ENCODE peak calls at places on chromosome 11, in nine cellular contexts. I is heart left ventricle, R is pancreas, N is SK-N-SH, X is GM13977, W is mesothelial cell of epicardium, K is keratinocyte, U is NB4, Y is bronchial epithelial cell. T is an unnamed sample.

GRCh38 chr11:28621648-28622215 is 513.5 kb downstream of the METTL15 start:
- DNase-seq in I (peak), R (no peak), N (no peak), X (no peak), W (no peak), K (no peak), U (no peak), Y (no peak), T (no peak)

GRCh38 chr11:13463779-13464290 is 813 bp upstream of the BTBD10 start:
- DNase-seq in I (no peak), R (no peak), N (no peak), X (no peak), W (no peak), K (no peak), U (peak), Y (peak), T (no peak)

GRCh38 chr11:108069947-108070346 is 51.4 kb upstream of the ACAT1 start:
- DNase-seq in I (no peak), R (no peak), N (no peak), X (peak), W (no peak), K (no peak), U (no peak), Y (no peak), T (no peak)

GRCh38 chr11:46188017-46188416 is 66.8 kb upstream of the PHF21A start:
- DNase-seq in I (no peak), R (no peak), N (no peak), X (no peak), W (no peak), K (no peak), U (no peak), Y (no peak), T (no peak)

GRCh38 chr11:12123177-12123576 is 12.8 kb downstream of the MICAL2 start:
- DNase-seq in I (no peak), R (no peak), N (no peak), X (no peak), W (no peak), K (no peak), U (no peak), Y (peak), T (no peak)

GRCh38 chr11:2791521-2792375 is 92.0 kb upstream of the KCNQ1OT1 start:
- DNase-seq in I (peak), R (peak), N (no peak), X (no peak), W (peak), K (no peak), U (no peak), Y (no peak), T (peak)

GRCh38 chr11:10878408-10879214 is 20.8 kb upstream of the ZBED5 start:
- DNase-seq in I (no peak), R (no peak), N (peak), X (no peak), W (no peak), K (no peak), U (peak), Y (peak), T (no peak)

GRCh38 chr11:60265373-60266214 is 14.9 kb upstream of the MS4A4A start:
- DNase-seq in I (no peak), R (no peak), N (peak), X (peak), W (no peak), K (no peak), U (peak), Y (peak), T (no peak)

GRCh38 chr11:5809905-5810792 is 1.4 kb downstream of the OR52N2 start:
- DNase-seq in I (no peak), R (no peak), N (no peak), X (no peak), W (no peak), K (no peak), U (no peak), Y (no peak), T (no peak)

GRCh38 chr11:1501421-1502167 is 15.0 kb upstream of the MOB2 start:
- DNase-seq in I (peak), R (no peak), N (no peak), X (no peak), W (no peak), K (no peak), U (no peak), Y (no peak), T (no peak)

GRCh38 chr11:69892237-69892985 is 73.2 kb upstream of the FGF3 start:
- DNase-seq in I (no peak), R (peak), N (peak), X (no peak), W (no peak), K (no peak), U (peak), Y (no peak), T (no peak)

GRCh38 chr11:6200975-6201374 is 2.0 kb downstream of the OR52W1 start:
- DNase-seq in I (no peak), R (no peak), N (no peak), X (no peak), W (no peak), K (no peak), U (peak), Y (no peak), T (no peak)

DNA sequence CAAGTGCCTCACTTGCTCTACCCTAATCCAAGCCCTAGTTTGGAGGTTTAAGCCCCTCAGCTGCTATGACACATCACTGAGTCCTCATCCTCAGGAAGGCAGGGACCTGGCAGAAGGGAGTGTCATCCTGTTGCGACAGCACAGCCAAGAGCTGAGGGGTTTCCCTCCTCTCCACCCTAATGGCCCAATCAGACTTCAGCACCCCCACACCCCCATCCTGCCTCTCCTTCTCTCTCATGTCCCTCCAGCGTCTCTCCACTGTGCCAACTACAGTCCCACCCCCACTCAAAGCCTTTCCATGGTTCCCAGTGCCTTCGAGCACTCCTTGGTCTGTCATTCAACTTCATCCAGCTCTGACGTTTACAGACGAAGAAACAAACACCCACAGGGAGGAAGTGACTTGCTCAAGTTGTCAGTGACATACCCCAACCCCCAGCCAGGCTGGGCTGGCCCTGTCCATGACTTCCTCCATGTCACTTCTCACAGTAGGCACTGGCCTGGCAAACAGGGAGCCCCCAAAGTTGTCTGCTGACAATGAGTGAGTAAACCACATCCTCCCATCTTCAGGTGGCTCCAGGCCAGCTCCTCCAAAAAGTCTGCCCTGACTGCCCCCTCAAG is 15.6 kb downstream of the ARAP1 start:
- DNase-seq in I (peak), R (peak), N (no peak), X (no peak), W (no peak), K (no peak), U (peak), Y (peak), T (no peak)
- TF ChIP-seq CTCF in I (no peak), R (no peak), N (no peak), X (no peak), W (no peak), K (no peak), U (no peak), Y (no peak), T (no peak)

GRCh38 chr11:65530157-65530496 is 5.2 kb downstream of the SCYL1 start:
- DNase-seq in I (no peak), R (no peak), N (peak), X (no peak), W (no peak), K (no peak), U (peak), Y (no peak), T (no peak)
- TF ChIP-seq CTCF in I (no peak), R (no peak), N (peak), X (peak), W (no peak), K (peak), U (peak), Y (peak), T (peak)

GRCh38 chr11:64642418-64642735 is 51.4 kb downstream of the SLC22A12 start:
- DNase-seq in I (no peak), R (no peak), N (no peak), X (no peak), W (no peak), K (no peak), U (no peak), Y (no peak), T (no peak)

GRCh38 chr11:64643258-64643881 is 52.4 kb downstream of the SLC22A12 start:
- DNase-seq in I (no peak), R (no peak), N (peak), X (peak), W (no peak), K (no peak), U (no peak), Y (no peak), T (no peak)

GRCh38 chr11:64642876-64643257 is 51.8 kb downstream of the SLC22A12 start:
- DNase-seq in I (no peak), R (no peak), N (no peak), X (no peak), W (no peak), K (no peak), U (no peak), Y (no peak), T (no peak)

GRCh38 chr11:64643927-64644326 is 52.9 kb downstream of the SLC22A12 start:
- DNase-seq in I (no peak), R (no peak), N (no peak), X (peak), W (no peak), K (no peak), U (no peak), Y (no peak), T (no peak)

GRCh38 chr11:64644348-64645242 is 53.6 kb downstream of the SLC22A12 start:
- DNase-seq in I (no peak), R (no peak), N (peak), X (no peak), W (no peak), K (no peak), U (peak), Y (no peak), T (no peak)
- TF ChIP-seq CTCF in I (no peak), R (no peak), N (no peak), X (peak), W (peak), K (peak), U (peak), Y (peak), T (no peak)

DNA sequence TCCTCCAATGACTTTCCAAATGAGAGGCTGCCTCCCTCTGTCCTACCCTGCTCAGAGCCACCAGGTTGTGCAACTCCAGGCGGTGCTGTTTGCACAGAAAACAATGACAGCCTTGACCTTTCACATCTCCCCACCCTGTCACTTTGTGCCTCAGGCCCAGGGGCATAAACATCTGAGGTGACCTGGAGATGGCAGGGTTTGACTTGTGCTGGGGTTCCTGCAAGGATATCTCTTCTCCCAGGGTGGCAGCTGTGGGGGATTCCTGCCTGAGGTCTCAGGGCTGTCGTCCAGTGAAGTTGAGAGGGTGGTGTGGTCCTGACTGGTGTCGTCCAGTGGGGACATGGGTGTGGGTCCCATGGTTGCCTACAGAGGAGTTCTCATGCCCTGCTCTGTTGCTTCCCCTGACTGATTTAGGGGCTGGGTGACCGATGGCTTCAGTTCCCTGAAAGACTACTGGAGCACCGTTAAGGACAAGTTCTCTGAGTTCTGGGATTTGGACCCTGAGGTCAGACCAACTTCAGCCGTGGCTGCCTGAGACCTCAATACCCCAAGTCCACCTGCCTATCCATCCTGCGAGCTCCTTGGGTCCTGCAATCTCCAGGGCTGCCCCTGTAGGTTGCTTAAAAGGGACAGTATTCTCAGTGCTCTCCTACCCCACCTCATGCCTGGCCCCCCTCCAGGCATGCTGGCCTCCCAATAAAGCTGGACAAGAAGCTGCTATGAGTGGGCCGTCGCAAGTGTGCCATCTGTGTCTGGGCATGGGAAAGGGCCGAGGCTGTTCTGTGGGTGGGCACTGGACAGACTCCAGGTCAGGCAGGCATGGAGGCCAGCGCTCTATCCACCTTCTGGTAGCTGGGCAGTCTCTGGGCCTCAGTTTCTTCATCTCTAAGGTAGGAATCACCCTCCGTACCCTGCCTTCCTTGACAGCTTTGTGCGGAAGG is 2.9 kb downstream of the APOC3 start:
- DNase-seq in I (no peak), R (no peak), N (no peak), X (no peak), W (no peak), K (no peak), U (peak), Y (no peak), T (no peak)
- TF ChIP-seq CTCF in I (no peak), R (no peak), N (no peak), X (no peak), W (no peak), K (no peak), U (no peak), Y (no peak), T (no peak)

DNA sequence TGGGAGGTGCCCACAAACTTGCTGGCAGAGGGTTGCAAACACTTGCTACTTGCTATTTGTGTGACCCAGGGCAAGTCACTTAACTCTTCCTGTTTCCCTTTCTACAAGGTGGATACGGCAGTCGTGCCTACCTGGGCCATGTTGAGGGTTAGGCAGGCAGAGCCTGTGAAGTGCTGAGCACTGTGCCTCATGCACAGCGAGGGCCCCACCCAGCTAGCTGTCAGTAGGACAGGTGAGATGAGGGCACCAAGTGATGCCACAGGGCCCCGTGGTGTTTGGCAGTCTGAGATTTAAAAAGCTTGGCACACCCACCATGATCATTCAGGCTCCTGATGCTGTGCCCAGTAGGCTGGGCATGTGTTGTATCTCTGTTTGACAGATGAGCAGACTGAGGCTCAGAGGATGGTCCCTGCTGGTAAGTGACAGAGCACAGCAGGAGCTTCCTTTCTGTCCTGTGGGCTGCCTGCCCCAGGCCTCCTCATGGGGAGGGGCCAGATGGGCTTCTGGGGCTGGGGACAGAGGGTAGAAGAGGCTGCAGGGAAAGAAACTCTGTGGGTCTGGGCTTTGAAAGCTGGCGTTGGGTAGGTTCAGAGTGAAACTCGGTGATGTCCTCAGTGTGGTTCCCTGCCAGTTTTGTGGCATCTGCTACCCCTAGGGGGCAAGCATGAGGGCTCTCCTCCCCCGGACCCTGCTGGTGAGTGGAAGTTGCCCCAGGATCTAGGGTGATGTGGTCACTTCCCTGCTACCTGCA is 59.3 kb downstream of the TSPAN18 start:
- DNase-seq in I (no peak), R (no peak), N (peak), X (no peak), W (no peak), K (no peak), U (peak), Y (no peak), T (no peak)
- TF ChIP-seq CTCF in I (no peak), R (no peak), N (no peak), X (peak), W (no peak), K (no peak), U (peak), Y (no peak), T (peak)

DNA sequence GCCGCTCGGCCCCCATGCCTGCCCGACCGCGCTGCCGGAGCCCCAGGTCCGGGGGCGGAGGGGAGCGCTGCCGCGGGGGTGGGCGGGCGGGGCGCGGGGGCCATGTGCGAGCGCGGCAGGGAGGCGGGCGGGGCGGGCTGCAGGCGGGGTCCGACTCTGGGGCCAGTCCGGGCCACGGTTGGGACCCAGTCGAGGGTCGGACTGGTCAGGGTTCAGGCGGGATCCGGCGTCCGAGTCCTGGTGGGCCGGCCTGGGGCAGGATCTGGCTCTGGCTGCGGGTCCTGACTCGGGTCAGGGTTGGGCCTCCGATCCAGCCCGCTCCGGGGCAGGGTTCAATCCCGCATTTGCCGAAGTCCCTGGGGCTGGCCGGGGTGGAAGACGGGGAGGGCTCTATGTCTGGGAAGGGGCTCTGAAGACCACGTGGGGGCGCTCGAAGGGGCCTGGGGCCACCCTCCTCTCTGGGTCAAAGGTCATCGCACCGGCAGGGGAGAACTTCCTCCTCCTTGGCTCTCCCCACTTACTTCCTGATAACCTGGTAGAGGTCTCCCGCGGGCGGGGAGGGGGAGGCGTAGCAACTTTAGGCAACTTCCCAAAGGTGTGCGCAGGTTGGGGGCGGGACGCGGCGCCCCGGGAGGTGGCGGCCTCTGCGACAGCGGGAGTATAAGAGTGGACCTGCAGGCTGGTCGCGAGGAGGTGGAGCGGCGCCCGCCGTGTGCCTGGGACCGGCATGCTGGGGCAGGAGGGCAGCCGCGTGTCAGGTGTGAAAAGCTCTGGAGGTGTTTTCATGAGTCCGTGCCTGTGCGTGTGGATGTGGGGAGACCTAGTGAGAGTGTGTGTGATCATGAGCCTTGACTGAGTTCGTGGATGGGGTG is 603 bp downstream of the ESRRA start:
- DNase-seq in I (peak), R (peak), N (peak), X (peak), W (no peak), K (no peak), U (peak), Y (peak), T (no peak)
- TF ChIP-seq CTCF in I (no peak), R (no peak), N (peak), X (peak), W (no peak), K (peak), U (peak), Y (peak), T (peak)